ENCODE peak calls at places on chromosomes 4 and X, in nine cellular contexts. R, Q, U, V, A, N, C, B and J are unnamed samples.
A peak's percentile ranks its signal among the peaks of the same experiment; 100 is the strongest.

GRCh38 chr4:7646384-7647061 is 211.8 kb upstream of the PSAPL1 start:
- DNase-seq in U (no peak), N (no peak), A (no peak), C (no peak), V (no peak), B (peak; percentile 11), R (no peak), Q (no peak), J (no peak)

GRCh38 chr4:86106475-86106874 is 253.4 kb downstream of the MAPK10 start:
- DNase-seq in R (no peak), B (no peak), A (peak; percentile 5), Q (no peak), U (no peak), C (no peak), V (no peak), N (no peak), J (no peak)

GRCh38 chr4:20353646-20354045 is 101.9 kb downstream of the SLIT2 start:
- DNase-seq in R (no peak), A (no peak), C (no peak), B (no peak), U (no peak), Q (no peak), N (no peak), V (no peak), J (no peak)

GRCh38 chrX:107355533-107355932 is 93.9 kb upstream of the FRMPD3 start:
- DNase-seq in N (no peak), A (no peak), V (no peak), B (no peak), C (no peak), Q (no peak), R (peak; percentile 47), U (no peak), J (no peak)

GRCh38 chr4:10108818-10109783 is 7.5 kb downstream of the WDR1 start:
- DNase-seq in N (no peak), U (peak; percentile 44), B (peak; percentile 61), Q (no peak), A (peak; percentile 53), V (no peak), C (peak; percentile 96), R (no peak), J (no peak)

GRCh38 chr4:145828802-145829485 is 109.7 kb downstream of the ZNF827 start:
- DNase-seq in N (no peak), B (no peak), Q (no peak), V (no peak), C (no peak), A (no peak), R (no peak), U (no peak), J (no peak)

GRCh38 chrX:109928596-109929335 is 74.1 kb upstream of the TMEM164 start:
- DNase-seq in B (no peak), C (no peak), U (no peak), V (no peak), A (no peak), N (peak; percentile 43), R (no peak), Q (no peak), J (no peak)

GRCh38 chrX:118459494-118459893 is 36.1 kb upstream of the DOCK11 start:
- DNase-seq in A (peak; percentile 52), B (peak; percentile 50), U (no peak), Q (peak; percentile 38), N (no peak), C (peak; percentile 12), V (peak; percentile 20), R (no peak), J (no peak)

GRCh38 chr4:26753642-26754041 is 107.0 kb upstream of the STIM2 start:
- DNase-seq in Q (no peak), C (no peak), B (peak; percentile 47), A (peak; percentile 60), V (no peak), N (no peak), R (no peak), U (no peak), J (peak; percentile 69)

GRCh38 chr4:71545168-71545567 is 206.3 kb downstream of the SLC4A4 start:
- DNase-seq in U (no peak), N (no peak), R (no peak), V (no peak), C (no peak), Q (no peak), B (peak; percentile 75), A (peak; percentile 59), J (no peak)

GRCh38 chrX:36199926-36200325 is 280.4 kb downstream of the CFAP47 start:
- DNase-seq in A (no peak), V (no peak), U (no peak), B (no peak), N (no peak), R (no peak), Q (no peak), C (no peak), J (no peak)

GRCh38 chr4:111494471-111494870 is 650.8 kb upstream of the FAM241A start:
- DNase-seq in R (no peak), U (no peak), B (no peak), A (peak; percentile 55), V (no peak), N (no peak), C (no peak), Q (no peak), J (no peak)

GRCh38 chrX:17759990-17760389 is 22.7 kb downstream of the SCML1 start:
- DNase-seq in B (no peak), A (no peak), C (no peak), Q (no peak), U (no peak), R (no peak), V (no peak), N (no peak), J (no peak)

GRCh38 chr4:87033902-87034301 is 99.1 kb downstream of the AFF1 start:
- DNase-seq in R (peak; percentile 58), V (no peak), N (no peak), Q (peak; percentile 16), B (no peak), C (no peak), U (no peak), A (no peak), J (no peak)